ENCODE peak calls at places on chromosomes 5 and 9, in seven cellular contexts. E, X, V, U, C, F and D are unnamed samples.

GRCh38 chr9:137387034-137387890 is 35.7 kb downstream of the EXD3 start:
- DNase-seq in V (no peak), U (no peak), E (no peak), F (no peak), X (no peak), C (no peak), D (no peak)

GRCh38 chr5:126864042-126864688 is 87.2 kb downstream of the LMNB1 start:
- DNase-seq in F (no peak), U (peak; percentile 84), C (peak; percentile 88), E (no peak), X (no peak), V (peak; percentile 55), D (no peak)

GRCh38 chr5:15500326-15500958 is 462 bp downstream of the FBXL7 start:
- DNase-seq in E (peak; percentile 32), V (peak; percentile 79), U (no peak), C (no peak), X (peak; percentile 26), F (peak; percentile 72), D (peak; percentile 41)

GRCh38 chr5:74182603-74183002 is 457.9 kb downstream of the ENC1 start:
- DNase-seq in X (no peak), U (no peak), V (no peak), F (no peak), E (no peak), C (peak; percentile 77), D (no peak)

GRCh38 chr9:120353501-120353900 is 226.5 kb downstream of the CDK5RAP2 start:
- DNase-seq in C (no peak), V (no peak), F (no peak), U (no peak), X (no peak), E (no peak), D (no peak)

GRCh38 chr9:134233022-134233421 is 68.7 kb upstream of the RNU6ATAC start:
- DNase-seq in U (no peak), F (no peak), C (no peak), V (no peak), X (no peak), E (no peak), D (no peak)

GRCh38 chr9:113559834-113560620 is 96.5 kb downstream of the RGS3 start:
- DNase-seq in U (no peak), E (no peak), X (no peak), C (no peak), F (no peak), V (no peak), D (no peak)

GRCh38 chr9:134236001-134236421 is 71.6 kb upstream of the RNU6ATAC start:
- DNase-seq in C (no peak), V (no peak), U (no peak), E (no peak), X (no peak), F (no peak), D (peak; percentile 39)

GRCh38 chr5:25568294-25568693 is 923.5 kb upstream of the CDH10 start:
- DNase-seq in U (no peak), F (no peak), E (no peak), V (no peak), C (no peak), X (no peak), D (no peak)

GRCh38 chr5:119578937-119579336 is 50.4 kb upstream of the FAM170A start:
- DNase-seq in F (no peak), C (no peak), U (peak; percentile 55), V (no peak), E (peak; percentile 72), X (no peak), D (no peak)

GRCh38 chr5:72452515-72453259 is 54.5 kb downstream of the ZNF366 start:
- DNase-seq in F (peak; percentile 66), C (peak; percentile 93), V (no peak), U (no peak), X (peak; percentile 76), E (peak; percentile 61), D (peak; percentile 84)

GRCh38 chr5:20649966-20650365 is 662.0 kb upstream of the CDH18 start:
- DNase-seq in C (no peak), U (no peak), X (no peak), F (no peak), E (no peak), V (no peak), D (no peak)

GRCh38 chr5:157085930-157086329 is 22.9 kb downstream of the HAVCR2 start:
- DNase-seq in V (no peak), C (no peak), U (no peak), E (no peak), X (no peak), F (no peak), D (no peak)

GRCh38 chr5:84724181-84724580 is 339.5 kb upstream of the EDIL3 start:
- DNase-seq in E (no peak), X (no peak), V (no peak), F (no peak), C (no peak), U (no peak), D (no peak)

GRCh38 chr9:108994695-108995094 is 18.6 kb downstream of the CTNNAL1 start:
- DNase-seq in E (no peak), F (peak; percentile 40), U (peak; percentile 50), C (no peak), V (no peak), X (peak; percentile 65), D (no peak)

GRCh38 chr9:137429974-137430722 is 7.0 kb downstream of the NOXA1 start:
- DNase-seq in X (peak; percentile 75), V (peak; percentile 80), U (peak; percentile 79), C (no peak), E (no peak), F (peak; percentile 70), D (no peak)

GRCh38 chr9:18739127-18739526 is 265.2 kb downstream of the ADAMTSL1 start:
- DNase-seq in V (no peak), F (no peak), U (no peak), C (no peak), X (no peak), E (no peak), D (no peak)

GRCh38 chr9:88816141-88816540 is 175.1 kb upstream of the S1PR3 start:
- DNase-seq in V (no peak), F (no peak), E (no peak), U (no peak), X (no peak), C (no peak), D (no peak)

GRCh38 chr5:93209476-93209875 is 371.5 kb downstream of the NR2F1-AS1 start:
- DNase-seq in E (no peak), C (no peak), F (peak; percentile 32), X (no peak), U (no peak), V (no peak), D (no peak)

GRCh38 chr5:55113327-55113726 is 10.9 kb downstream of the GZMA start:
- DNase-seq in U (no peak), F (no peak), V (no peak), C (no peak), X (no peak), E (no peak), D (no peak)
- TF ChIP-seq POLR2A in U (no peak), F (no peak), V (no peak), C (no peak), X (no peak), E (no peak), D (no peak)

DNA sequence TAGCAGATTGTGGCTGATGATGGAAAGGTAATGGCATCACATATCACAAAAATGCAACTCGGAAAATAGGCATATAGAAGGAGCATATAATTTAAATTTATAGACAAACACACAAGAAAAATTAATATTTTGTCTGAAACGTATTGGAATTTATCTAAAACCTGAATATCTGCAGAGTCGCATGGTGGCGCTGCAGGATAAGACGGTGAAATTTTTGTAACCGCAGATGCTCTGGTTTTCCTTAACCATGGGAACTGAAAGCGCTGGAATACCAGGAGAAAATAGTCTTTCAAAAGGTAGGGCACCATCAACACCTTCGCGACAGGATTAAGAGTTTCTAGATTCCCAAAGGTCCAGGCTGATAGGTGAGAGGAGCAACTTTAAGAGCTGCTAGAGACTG is 11.0 kb downstream of the PCDHB14 start:
- DNase-seq in C (no peak), E (no peak), X (no peak), V (no peak), U (peak; percentile 9), F (no peak), D (no peak)
- H3K9me3 ChIP-seq in C (peaks cover 3% of the 10 kb centered on the region), E (peaks cover 25% of the 10 kb centered on the region), X (peaks cover 91% of the 10 kb centered on the region), V (peaks cover 14% of the 10 kb centered on the region), U (no peaks in the 10 kb centered on the region), F (peaks cover 6% of the 10 kb centered on the region), D (peaks cover 7% of the 10 kb centered on the region)

GRCh38 chr9:131627846-131628820 is 82.8 kb downstream of the PRRT1B start:
- DNase-seq in V (no peak), F (no peak), C (no peak), U (no peak), X (peak; percentile 75), E (no peak), D (no peak)
- TF ChIP-seq EP300 in V (no peak), F (no peak), C (no peak), U (no peak), X (no peak), E (no peak), D (peak; percentile 45)

GRCh38 chr9:99903393-99903792 is 3.1 kb upstream of the STX17 start:
- DNase-seq in F (no peak), U (no peak), C (no peak), X (no peak), V (no peak), E (no peak), D (no peak)

GRCh38 chr9:99905833-99906402 is 536 bp upstream of the STX17 start:
- DNase-seq in V (no peak), X (peak; percentile 51), C (no peak), E (no peak), F (no peak), U (peak; percentile 11), D (no peak)

GRCh38 chr9:99907208-99907532 is 716 bp downstream of the STX17 start:
- DNase-seq in U (no peak), X (no peak), V (no peak), C (no peak), E (no peak), F (no peak), D (peak; percentile 16)

GRCh38 chr9:99911600-99911999 is 5.1 kb downstream of the STX17 start:
- DNase-seq in V (no peak), U (no peak), F (no peak), C (no peak), X (no peak), E (no peak), D (no peak)

DNA sequence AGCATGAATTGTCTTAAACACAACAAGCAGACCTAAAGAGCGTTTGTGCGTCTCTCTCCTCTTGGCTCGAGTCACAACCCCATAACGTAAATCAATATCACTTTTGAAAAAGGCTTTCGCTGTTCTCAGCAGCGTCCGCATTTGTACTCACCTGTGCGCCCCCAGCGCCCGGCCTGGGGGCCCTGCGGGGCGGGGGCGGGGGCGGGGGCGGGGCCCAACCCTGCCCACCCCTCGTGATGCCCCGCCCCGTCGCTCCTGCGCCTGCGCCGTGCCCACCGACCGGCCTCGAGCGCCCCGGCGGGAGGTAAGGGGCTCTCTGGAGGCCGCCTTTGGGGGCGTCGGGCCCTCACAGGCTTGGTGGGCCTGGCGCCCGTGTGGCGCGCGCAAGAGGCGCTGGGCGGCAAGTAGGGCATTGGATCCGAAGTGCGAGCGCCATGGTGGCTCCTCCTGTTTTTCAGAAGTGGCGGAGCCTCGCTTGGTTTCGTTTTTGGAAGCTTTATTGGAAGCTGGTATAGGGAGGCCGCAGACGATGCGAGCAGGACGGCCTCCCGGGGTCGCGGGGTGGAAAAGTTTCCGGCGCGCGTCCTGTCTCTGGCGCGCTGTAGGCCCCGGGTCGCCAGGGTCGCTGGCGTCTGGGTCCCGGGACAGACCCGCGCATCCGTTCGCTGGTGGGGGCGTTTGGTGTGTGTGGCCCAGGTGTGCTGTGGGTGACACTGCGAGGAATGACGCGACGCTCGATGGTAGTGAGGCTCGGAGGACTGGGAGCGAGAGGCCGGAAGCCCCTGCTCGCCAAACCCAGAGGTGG is at the start of gene STX17:
- DNase-seq in F (peak; percentile 90), E (peak; percentile 75), X (peak; percentile 79), U (peak; percentile 79), V (peak; percentile 96), C (peak; percentile 95), D (peak; percentile 47)
- TF ChIP-seq POLR2A in F (peak; percentile 87), E (peak; percentile 75), X (no peak), U (peak; percentile 83), V (peak; percentile 82), C (peak; percentile 82), D (peak; percentile 80)